ENCODE peak calls at places on chromosomes 12 and 14, in nine cellular contexts. One of them, this sample, is unnamed.

GRCh38 chr12:5027436-5027835 is 16.2 kb upstream of the KCNA5 start:
- DNase-seq in BJ: no peak
- DNase-seq in SK-N-SH: no peak
- DNase-seq in HEK293T: no peak
- DNase-seq in SW480: no peak
- DNase-seq in BE2C: no peak
- DNase-seq in lung: no peak
- DNase-seq in naive thymus-derived CD8-positive, alpha-beta T cell: no peak
- DNase-seq in fibroblast of pulmonary artery: no peak
- DNase-seq in this sample: no peak

GRCh38 chr12:121452356-121453021 is 52.6 kb downstream of the RNF34 start:
- DNase-seq in BJ: no peak
- DNase-seq in SK-N-SH: no peak
- DNase-seq in HEK293T: no peak
- DNase-seq in SW480: no peak
- DNase-seq in BE2C: no peak
- DNase-seq in lung: no peak
- DNase-seq in naive thymus-derived CD8-positive, alpha-beta T cell: no peak
- DNase-seq in fibroblast of pulmonary artery: no peak
- DNase-seq in this sample: peak

GRCh38 chr14:69615471-69616407 is 4.3 kb downstream of the SUSD6 start:
- DNase-seq in BJ: peak
- DNase-seq in SK-N-SH: no peak
- DNase-seq in HEK293T: no peak
- DNase-seq in SW480: no peak
- DNase-seq in BE2C: no peak
- DNase-seq in lung: peak
- DNase-seq in naive thymus-derived CD8-positive, alpha-beta T cell: peak
- DNase-seq in fibroblast of pulmonary artery: peak
- DNase-seq in this sample: peak

GRCh38 chr12:109531411-109531810 is 41.9 kb downstream of the MMAB start:
- DNase-seq in BJ: no peak
- DNase-seq in SK-N-SH: peak
- DNase-seq in HEK293T: no peak
- DNase-seq in SW480: no peak
- DNase-seq in BE2C: peak
- DNase-seq in lung: no peak
- DNase-seq in naive thymus-derived CD8-positive, alpha-beta T cell: no peak
- DNase-seq in fibroblast of pulmonary artery: no peak
- DNase-seq in this sample: no peak

GRCh38 chr14:73718742-73719251 is 4.6 kb upstream of the PNMA1 start:
- DNase-seq in BJ: no peak
- DNase-seq in SK-N-SH: peak
- DNase-seq in HEK293T: no peak
- DNase-seq in SW480: no peak
- DNase-seq in BE2C: no peak
- DNase-seq in lung: no peak
- DNase-seq in naive thymus-derived CD8-positive, alpha-beta T cell: no peak
- DNase-seq in fibroblast of pulmonary artery: no peak
- DNase-seq in this sample: no peak

GRCh38 chr14:58647777-58648176 is 10.0 kb downstream of the DACT1 start:
- DNase-seq in BJ: no peak
- DNase-seq in SK-N-SH: no peak
- DNase-seq in HEK293T: no peak
- DNase-seq in SW480: no peak
- DNase-seq in BE2C: no peak
- DNase-seq in lung: no peak
- DNase-seq in naive thymus-derived CD8-positive, alpha-beta T cell: no peak
- DNase-seq in fibroblast of pulmonary artery: no peak
- DNase-seq in this sample: no peak

GRCh38 chr12:15928345-15928744 is 17.2 kb downstream of the DERA start:
- DNase-seq in BJ: peak
- DNase-seq in SK-N-SH: no peak
- DNase-seq in HEK293T: no peak
- DNase-seq in SW480: no peak
- DNase-seq in BE2C: no peak
- DNase-seq in lung: no peak
- DNase-seq in naive thymus-derived CD8-positive, alpha-beta T cell: no peak
- DNase-seq in fibroblast of pulmonary artery: peak
- DNase-seq in this sample: no peak

GRCh38 chr14:92768795-92769194 is 20.4 kb upstream of the LGMN start:
- DNase-seq in BJ: no peak
- DNase-seq in SK-N-SH: no peak
- DNase-seq in HEK293T: no peak
- DNase-seq in SW480: no peak
- DNase-seq in BE2C: no peak
- DNase-seq in lung: no peak
- DNase-seq in naive thymus-derived CD8-positive, alpha-beta T cell: no peak
- DNase-seq in fibroblast of pulmonary artery: no peak
- DNase-seq in this sample: no peak

GRCh38 chr14:72714871-72715214 is 179.1 kb downstream of the DPF3 start:
- DNase-seq in BJ: no peak
- DNase-seq in SK-N-SH: no peak
- DNase-seq in HEK293T: no peak
- DNase-seq in SW480: no peak
- DNase-seq in BE2C: no peak
- DNase-seq in lung: no peak
- DNase-seq in naive thymus-derived CD8-positive, alpha-beta T cell: no peak
- DNase-seq in fibroblast of pulmonary artery: no peak
- DNase-seq in this sample: no peak

GRCh38 chr12:67431436-67432049 is 162.4 kb downstream of the CAND1 start:
- DNase-seq in BJ: no peak
- DNase-seq in SK-N-SH: no peak
- DNase-seq in HEK293T: no peak
- DNase-seq in SW480: no peak
- DNase-seq in BE2C: no peak
- DNase-seq in lung: no peak
- DNase-seq in naive thymus-derived CD8-positive, alpha-beta T cell: no peak
- DNase-seq in fibroblast of pulmonary artery: peak
- DNase-seq in this sample: no peak

GRCh38 chr12:52006726-52007157 is at the start of gene TAMALIN:
- DNase-seq in BJ: no peak
- DNase-seq in SK-N-SH: peak
- DNase-seq in HEK293T: no peak
- DNase-seq in SW480: no peak
- DNase-seq in BE2C: peak
- DNase-seq in lung: peak
- DNase-seq in naive thymus-derived CD8-positive, alpha-beta T cell: peak
- DNase-seq in fibroblast of pulmonary artery: peak
- DNase-seq in this sample: no peak

GRCh38 chr12:50961708-50962107 is 9.4 kb downstream of the HIGD1C start:
- DNase-seq in BJ: no peak
- DNase-seq in SK-N-SH: no peak
- DNase-seq in HEK293T: no peak
- DNase-seq in SW480: no peak
- DNase-seq in BE2C: no peak
- DNase-seq in lung: no peak
- DNase-seq in naive thymus-derived CD8-positive, alpha-beta T cell: no peak
- DNase-seq in fibroblast of pulmonary artery: peak
- DNase-seq in this sample: no peak

GRCh38 chr12:109888179-109889020 is 8.1 kb upstream of the GLTP start:
- DNase-seq in BJ: peak
- DNase-seq in SK-N-SH: no peak
- DNase-seq in HEK293T: no peak
- DNase-seq in SW480: no peak
- DNase-seq in BE2C: no peak
- DNase-seq in lung: no peak
- DNase-seq in naive thymus-derived CD8-positive, alpha-beta T cell: peak
- DNase-seq in fibroblast of pulmonary artery: peak
- DNase-seq in this sample: peak

GRCh38 chr12:55933158-55933798 is 2.3 kb downstream of the DGKA start:
- DNase-seq in BJ: no peak
- DNase-seq in SK-N-SH: no peak
- DNase-seq in HEK293T: no peak
- DNase-seq in SW480: peak
- DNase-seq in BE2C: no peak
- DNase-seq in lung: no peak
- DNase-seq in naive thymus-derived CD8-positive, alpha-beta T cell: no peak
- DNase-seq in fibroblast of pulmonary artery: no peak
- DNase-seq in this sample: peak

GRCh38 chr14:106039400-106039799 is 513.0 kb downstream of the TMEM121 start:
- DNase-seq in BJ: no peak
- DNase-seq in SK-N-SH: peak
- DNase-seq in HEK293T: no peak
- DNase-seq in SW480: peak
- DNase-seq in BE2C: peak
- DNase-seq in lung: peak
- DNase-seq in naive thymus-derived CD8-positive, alpha-beta T cell: peak
- DNase-seq in fibroblast of pulmonary artery: no peak
- DNase-seq in this sample: peak

GRCh38 chr14:58288106-58288792 is 10.1 kb upstream of the ARID4A start:
- DNase-seq in BJ: no peak
- DNase-seq in SK-N-SH: no peak
- DNase-seq in HEK293T: no peak
- DNase-seq in SW480: no peak
- DNase-seq in BE2C: no peak
- DNase-seq in lung: no peak
- DNase-seq in naive thymus-derived CD8-positive, alpha-beta T cell: no peak
- DNase-seq in fibroblast of pulmonary artery: no peak
- DNase-seq in this sample: peak